ENCODE peak calls at places on chromosome 14, in nine cellular contexts. M, U, I, D, T, Q, V, E and H are unnamed samples.

GRCh38 chr14:103847954-103848719 is 762 bp upstream of the PPP1R13B start:
- DNase-seq in E (peak; percentile 85), D (peak; percentile 30), V (peak; percentile 70), I (no peak), Q (peak; percentile 41), M (no peak), T (peak; percentile 37), U (no peak), H (no peak)

GRCh38 chr14:35402323-35403084 is 2.0 kb downstream of the NFKBIA start:
- DNase-seq in T (peak; percentile 48), V (no peak), E (no peak), M (no peak), U (no peak), I (no peak), D (peak; percentile 12), Q (no peak), H (no peak)

GRCh38 chr14:34629657-34630529 is at the start of gene SNX6:
- DNase-seq in Q (peak; percentile 88), U (peak; percentile 86), T (peak; percentile 85), V (peak; percentile 87), M (peak; percentile 85), I (peak; percentile 82), D (peak; percentile 78), E (peak; percentile 84), H (peak; percentile 84)

GRCh38 chr14:96243785-96244184 is 12.2 kb upstream of the BDKRB1 start:
- DNase-seq in V (no peak), E (no peak), T (no peak), D (no peak), U (no peak), Q (no peak), I (no peak), M (no peak), H (no peak)

GRCh38 chr14:104876251-104876699 is 11.2 kb downstream of the CEP170B start:
- DNase-seq in T (no peak), I (peak; percentile 71), M (no peak), V (peak; percentile 59), U (no peak), E (no peak), D (peak; percentile 22), Q (peak; percentile 28), H (no peak)

GRCh38 chr14:79549515-79549914 is 661.8 kb downstream of the DIO2 start:
- DNase-seq in M (no peak), D (no peak), U (no peak), V (no peak), I (no peak), Q (no peak), E (no peak), T (no peak), H (no peak)

GRCh38 chr14:99270491-99271287 is 1.3 kb downstream of the BCL11B start:
- DNase-seq in I (peak; percentile 80), E (no peak), U (no peak), T (no peak), V (no peak), D (no peak), M (no peak), Q (no peak), H (peak; percentile 67)

GRCh38 chr14:89485264-89485663 is 68.2 kb upstream of the FOXN3 start:
- DNase-seq in U (no peak), T (no peak), Q (no peak), I (no peak), V (no peak), E (no peak), M (no peak), D (no peak), H (peak; percentile 45)

GRCh38 chr14:92040431-92041040 is 677 bp upstream of the TRIP11 start:
- DNase-seq in D (no peak), Q (no peak), M (peak; percentile 37), T (peak; percentile 37), E (no peak), U (no peak), V (no peak), I (peak; percentile 62), H (no peak)

GRCh38 chr14:75578786-75579781 is 664 bp downstream of the FLVCR2 start:
- DNase-seq in Q (peak; percentile 17), T (peak; percentile 80), E (peak; percentile 40), D (no peak), V (peak; percentile 31), M (no peak), U (no peak), I (peak; percentile 82), H (peak; percentile 56)

GRCh38 chr14:74628418-74628817 is 16.4 kb upstream of the LTBP2 start:
- DNase-seq in E (no peak), M (no peak), T (no peak), I (no peak), V (no peak), U (no peak), D (no peak), Q (no peak), H (no peak)

GRCh38 chr14:91889477-91890211 is 22.3 kb upstream of the TC2N start:
- DNase-seq in U (no peak), M (peak; percentile 88), I (no peak), D (no peak), E (peak; percentile 36), V (peak; percentile 92), Q (peak; percentile 50), T (peak; percentile 32), H (no peak)

GRCh38 chr14:89828473-89829200 is 125.9 kb downstream of the EFCAB11 start:
- DNase-seq in D (no peak), I (no peak), M (no peak), T (no peak), U (no peak), E (no peak), V (no peak), Q (no peak), H (no peak)

GRCh38 chr14:100106260-100106659 is 41.0 kb downstream of the EVL start:
- DNase-seq in M (no peak), U (no peak), D (peak; percentile 47), V (no peak), Q (no peak), I (no peak), E (no peak), T (no peak), H (peak; percentile 17)

GRCh38 chr14:69666112-69666511 is 54.7 kb downstream of the SUSD6 start:
- DNase-seq in U (no peak), D (no peak), Q (no peak), E (no peak), I (no peak), M (no peak), T (no peak), V (no peak), H (no peak)

GRCh38 chr14:104157303-104157928 is 19.0 kb downstream of the KIF26A start:
- DNase-seq in D (no peak), Q (no peak), V (no peak), E (no peak), T (no peak), I (no peak), U (no peak), M (no peak), H (no peak)

GRCh38 chr14:33282181-33282580 is 343.5 kb downstream of the NPAS3 start:
- DNase-seq in I (no peak), D (no peak), V (no peak), U (no peak), T (no peak), Q (no peak), E (no peak), M (no peak), H (no peak)

GRCh38 chr14:101027966-101028365 is 124.4 kb upstream of the RTL1 start:
- DNase-seq in M (no peak), D (no peak), U (no peak), E (no peak), T (no peak), V (no peak), I (no peak), Q (no peak), H (peak; percentile 23)

GRCh38 chr14:75249251-75249957 is 29.2 kb upstream of the FOS start:
- DNase-seq in I (no peak), T (peak; percentile 73), Q (no peak), M (peak; percentile 59), D (peak; percentile 85), E (no peak), V (peak; percentile 56), U (no peak), H (peak; percentile 50)

GRCh38 chr14:26935733-26936132 is 337.9 kb upstream of the NOVA1 start:
- DNase-seq in D (no peak), T (no peak), E (no peak), U (no peak), V (no peak), I (no peak), Q (no peak), M (no peak), H (no peak)

GRCh38 chr14:102949801-102950451 is 27.5 kb downstream of the AMN start:
- DNase-seq in D (no peak), M (peak; percentile 89), T (no peak), E (no peak), V (no peak), U (peak; percentile 60), Q (peak; percentile 68), I (no peak), H (no peak)

GRCh38 chr14:92959189-92959531 is 36.2 kb downstream of the CHGA start:
- DNase-seq in Q (peak; percentile 46), I (no peak), D (no peak), V (no peak), E (no peak), T (no peak), M (no peak), U (peak; percentile 41), H (no peak)

GRCh38 chr14:31897581-31898186 is 179.4 kb upstream of the ARHGAP5 start:
- DNase-seq in M (no peak), V (no peak), D (no peak), I (no peak), U (no peak), Q (no peak), T (peak; percentile 10), E (no peak), H (no peak)
- H3K27ac ChIP-seq in M (no peak overlapping the region), V (no peak overlapping the region), D (no peak overlapping the region), I (no peak overlapping the region), U (peak overlapping the region; percentile 37), Q (peak overlapping the region; percentile 22), T (no peak overlapping the region), E (no peak overlapping the region), H (no peak overlapping the region)

GRCh38 chr14:65255583-65256443 is 153.5 kb upstream of the MAX start:
- DNase-seq in D (no peak), U (no peak), T (peak; percentile 88), E (no peak), Q (no peak), I (peak; percentile 98), M (peak; percentile 86), V (peak; percentile 63), H (no peak)
- H3K4me1 ChIP-seq in D (no peaks in the 10 kb centered on the region), U (peaks cover 5% of the 10 kb centered on the region), T (no peaks in the 10 kb centered on the region), E (no peaks in the 10 kb centered on the region), Q (no peaks in the 10 kb centered on the region), I (peaks cover 19% of the 10 kb centered on the region), M (peaks cover 32% of the 10 kb centered on the region), V (peaks cover 12% of the 10 kb centered on the region), H (no peaks in the 10 kb centered on the region)

GRCh38 chr14:55589171-55589570 is 9.2 kb downstream of the KTN1 start:
- DNase-seq in T (no peak), I (no peak), E (no peak), U (no peak), V (no peak), D (no peak), Q (no peak), M (no peak), H (peak; percentile 67)
- H3K27ac ChIP-seq in T (no peak overlapping the region), I (no peak overlapping the region), E (no peak overlapping the region), U (peak overlapping the region; percentile 37), V (no peak overlapping the region), D (no peak overlapping the region), Q (peak overlapping the region; percentile 24), M (no peak overlapping the region), H (no peak overlapping the region)

DNA sequence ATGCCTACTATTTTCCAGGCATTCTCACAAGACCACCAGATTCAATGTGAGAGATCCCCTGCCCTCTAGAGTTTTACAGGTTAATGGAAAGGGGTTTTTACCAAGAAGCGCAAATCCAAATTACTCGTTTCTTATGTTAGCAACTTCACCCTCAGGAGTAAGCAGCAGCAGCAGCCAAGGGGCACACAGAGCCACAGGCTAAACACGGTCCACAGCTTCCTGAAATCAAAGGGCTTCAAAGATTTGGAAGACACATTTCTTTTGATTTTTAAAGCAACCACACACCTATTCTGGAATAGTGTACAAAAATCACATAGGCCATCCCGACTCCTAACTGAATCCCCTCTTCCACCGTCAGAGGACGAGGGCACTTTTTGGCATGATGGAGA is 106.9 kb downstream of the ARF6 start:
- DNase-seq in U (no peak), E (no peak), D (no peak), V (no peak), I (peak; percentile 55), T (no peak), M (no peak), Q (no peak), H (no peak)
- H3K4me1 ChIP-seq in U (peaks cover 57% of the 10 kb centered on the region), E (peaks cover 4% of the 10 kb centered on the region), D (peaks cover 52% of the 10 kb centered on the region), V (peaks cover 7% of the 10 kb centered on the region), I (peaks cover 27% of the 10 kb centered on the region), T (peaks cover 67% of the 10 kb centered on the region), M (peaks cover 53% of the 10 kb centered on the region), Q (peaks cover 48% of the 10 kb centered on the region), H (peaks cover 58% of the 10 kb centered on the region)